ENCODE peak calls at places on chromosomes 7 and 10, in seven cellular contexts. A is aorta, S is upper lobe of left lung, G is GM12865, L is tibial artery, M is astrocyte of the spinal cord, K is bronchial epithelial cell. P is an unnamed sample.

GRCh38 chr10:115696747-115697146 is 576.3 kb downstream of the GFRA1 start:
- DNase-seq in A (no peak), S (no peak), G (no peak), L (no peak), M (no peak), K (no peak), P (no peak)

GRCh38 chr10:117699436-117700075 is 157.0 kb downstream of the EMX2 start:
- DNase-seq in A (no peak), S (no peak), G (no peak), L (no peak), M (no peak), K (no peak), P (no peak)

GRCh38 chr7:33986951-33987948 is 81.9 kb downstream of the BMPER start:
- DNase-seq in A (no peak), S (peak; percentile 62), G (no peak), L (no peak), M (peak; percentile 98), K (peak; percentile 98), P (peak; percentile 95)

GRCh38 chr10:79406683-79407396 is 38.6 kb downstream of the ZCCHC24 start:
- DNase-seq in A (no peak), S (no peak), G (no peak), L (peak; percentile 62), M (no peak), K (no peak), P (no peak)

GRCh38 chr7:97733276-97734206 is 1.7 kb downstream of the TAC1 start:
- DNase-seq in A (peak; percentile 20), S (no peak), G (no peak), L (peak; percentile 59), M (no peak), K (no peak), P (peak; percentile 2)

GRCh38 chr10:104326991-104327610 is 11.2 kb downstream of the ITPRIP start:
- DNase-seq in A (no peak), S (no peak), G (no peak), L (peak; percentile 59), M (no peak), K (no peak), P (no peak)

GRCh38 chr10:16944081-16944922 is 127.1 kb upstream of the RSU1 start:
- DNase-seq in A (no peak), S (no peak), G (no peak), L (no peak), M (peak; percentile 59), K (no peak), P (no peak)

GRCh38 chr7:73369009-73369408 is 41.0 kb downstream of the FKBP6 start:
- DNase-seq in A (no peak), S (no peak), G (no peak), L (no peak), M (no peak), K (no peak), P (no peak)

GRCh38 chr7:157714166-157715070 is 377.6 kb downstream of the DNAJB6 start:
- DNase-seq in A (no peak), S (peak; percentile 15), G (no peak), L (peak; percentile 23), M (no peak), K (no peak), P (no peak)

GRCh38 chr7:139153832-139154231 is 44.3 kb upstream of the ZC3HAV1 start:
- DNase-seq in A (no peak), S (no peak), G (no peak), L (no peak), M (peak; percentile 52), K (peak; percentile 83), P (peak; percentile 64)

GRCh38 chr7:39507866-39508551 is 58.2 kb upstream of the YAE1 start:
- DNase-seq in A (no peak), S (peak; percentile 78), G (peak; percentile 28), L (no peak), M (no peak), K (no peak), P (no peak)

GRCh38 chr10:91883549-91884542 is 25.4 kb downstream of the FGFBP3 start:
- DNase-seq in A (peak; percentile 59), S (peak; percentile 59), G (no peak), L (peak; percentile 82), M (peak; percentile 51), K (peak; percentile 68), P (peak; percentile 81)

GRCh38 chr10:27038168-27038567 is 62.1 kb downstream of the ANKRD26 start:
- DNase-seq in A (no peak), S (no peak), G (no peak), L (no peak), M (no peak), K (no peak), P (no peak)

GRCh38 chr10:27030060-27030459 is 70.2 kb downstream of the ANKRD26 start:
- DNase-seq in A (no peak), S (no peak), G (peak; percentile 8), L (no peak), M (no peak), K (no peak), P (no peak)

GRCh38 chr10:27035163-27035562 is 65.1 kb downstream of the ANKRD26 start:
- DNase-seq in A (no peak), S (no peak), G (no peak), L (no peak), M (no peak), K (no peak), P (no peak)
- H3K4me3 ChIP-seq in A (no peak overlapping the region), S (no peak overlapping the region), G (no peak overlapping the region), L (no peak overlapping the region), M (no peak overlapping the region), K (no peak overlapping the region), P (no peak overlapping the region)

DNA sequence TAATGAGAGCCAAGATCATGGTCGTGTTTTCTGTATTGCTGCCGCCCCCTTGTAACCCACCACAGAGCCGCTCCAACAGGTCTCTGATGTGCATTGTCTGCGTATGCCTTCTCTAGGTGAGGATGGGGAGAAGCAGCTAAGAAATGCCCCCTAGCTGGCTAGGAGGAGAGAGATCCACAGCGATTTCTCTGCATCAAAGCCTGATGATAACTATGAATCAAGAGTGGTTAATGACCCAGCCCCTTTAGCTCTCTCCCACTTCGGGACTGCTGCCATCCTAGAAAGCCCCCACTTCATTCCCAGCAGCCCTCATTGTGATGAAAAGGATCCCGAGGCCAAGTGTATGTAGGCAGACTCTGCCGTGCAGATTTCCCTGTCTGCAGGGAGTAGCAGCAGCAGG is 3.0 kb downstream of the PLXNA4 start:
- DNase-seq in A (no peak), S (no peak), G (no peak), L (no peak), M (no peak), K (no peak), P (no peak)
- H3K4me3 ChIP-seq in A (no peak overlapping the region), S (no peak overlapping the region), G (no peak overlapping the region), L (no peak overlapping the region), M (no peak overlapping the region), K (no peak overlapping the region), P (no peak overlapping the region)

GRCh38 chr7:150402671-150403321 is 23.7 kb downstream of the ZNF775 start:
- DNase-seq in A (no peak), S (no peak), G (no peak), L (no peak), M (no peak), K (no peak), P (no peak)
- H3K4me3 ChIP-seq in A (no peak overlapping the region), S (no peak overlapping the region), G (no peak overlapping the region), L (no peak overlapping the region), M (no peak overlapping the region), K (no peak overlapping the region), P (no peak overlapping the region)

GRCh38 chr10:86024555-86025001 is 342.0 kb downstream of the GRID1 start:
- DNase-seq in A (no peak), S (no peak), G (no peak), L (no peak), M (no peak), K (no peak), P (no peak)

GRCh38 chr10:86023931-86024554 is 342.6 kb downstream of the GRID1 start:
- DNase-seq in A (no peak), S (no peak), G (no peak), L (no peak), M (no peak), K (no peak), P (no peak)

GRCh38 chr10:86025509-86025908 is 341.1 kb downstream of the GRID1 start:
- DNase-seq in A (no peak), S (no peak), G (no peak), L (no peak), M (no peak), K (no peak), P (no peak)

GRCh38 chr10:86030312-86030711 is 336.3 kb downstream of the GRID1 start:
- DNase-seq in A (no peak), S (no peak), G (no peak), L (no peak), M (no peak), K (no peak), P (no peak)

GRCh38 chr10:86027346-86027745 is 339.2 kb downstream of the GRID1 start:
- DNase-seq in A (no peak), S (no peak), G (no peak), L (no peak), M (no peak), K (no peak), P (no peak)
- H3K4me3 ChIP-seq in A (no peak overlapping the region), S (no peak overlapping the region), G (no peak overlapping the region), L (no peak overlapping the region), M (no peak overlapping the region), K (no peak overlapping the region), P (no peak overlapping the region)

GRCh38 chr10:87861034-87861433 is 2.3 kb downstream of the KLLN start:
- DNase-seq in A (no peak), S (no peak), G (no peak), L (no peak), M (no peak), K (no peak), P (no peak)
- H3K4me3 ChIP-seq in A (no peak overlapping the region), S (peak overlapping the region; percentile 76), G (peak overlapping the region; percentile 79), L (peak overlapping the region; percentile 83), M (no peak overlapping the region), K (no peak overlapping the region), P (no peak overlapping the region)

P was measured in epithelial cell of esophagus.